ENCODE peak calls at places on chromosomes 13 and 19, in eight cellular contexts. F is NCI-H2171; D is T-helper 2 cell; U is AG04450; E is endothelial cell; A is activated T-cell treated with anti-CD3 and anti-CD28 coated beads, Interleukin-2, amount 50 U/mL, for 48 hours; I is mucosa of gallbladder; H is Peyer's patch. T is an unnamed sample.
A peak's percentile ranks its signal among the peaks of the same experiment; 100 is the strongest.

GRCh38 chr19:35044317-35045117 is 3.0 kb downstream of the HPN start:
- DNase-seq in F (no peak), D (peak; percentile 56), U (no peak), E (peak; percentile 71), A (peak; percentile 83), I (no peak), H (no peak), T (no peak)

GRCh38 chr13:51793570-51794273 is 10.2 kb downstream of the DHRS12 start:
- DNase-seq in F (no peak), D (peak; percentile 26), U (peak; percentile 39), E (no peak), A (peak; percentile 63), I (no peak), H (no peak), T (no peak)

GRCh38 chr19:58166708-58167280 is 16.1 kb upstream of the ZNF274 start:
- DNase-seq in F (no peak), D (no peak), U (no peak), E (no peak), A (no peak), I (no peak), H (no peak), T (no peak)

GRCh38 chr19:32287811-32288227 is 57.6 kb upstream of the ZNF507 start:
- DNase-seq in F (no peak), D (no peak), U (peak; percentile 10), E (peak; percentile 65), A (peak; percentile 29), I (peak; percentile 58), H (peak; percentile 72), T (no peak)

GRCh38 chr13:111216166-111216960 is 101.3 kb downstream of the ARHGEF7 start:
- DNase-seq in F (peak; percentile 9), D (no peak), U (no peak), E (no peak), A (peak; percentile 37), I (no peak), H (no peak), T (no peak)

GRCh38 chr19:33777351-33777750 is 19.3 kb upstream of the KCTD15 start:
- DNase-seq in F (no peak), D (no peak), U (no peak), E (no peak), A (no peak), I (no peak), H (no peak), T (no peak)

GRCh38 chr13:41995946-41996345 is 35.0 kb upstream of the VWA8 start:
- DNase-seq in F (no peak), D (no peak), U (no peak), E (no peak), A (peak; percentile 48), I (no peak), H (no peak), T (no peak)

GRCh38 chr13:53105881-53106280 is 77.3 kb downstream of the OLFM4 start:
- DNase-seq in F (no peak), D (no peak), U (no peak), E (no peak), A (no peak), I (no peak), H (no peak), T (no peak)

GRCh38 chr13:44411841-44412240 is 38.2 kb downstream of the SERP2 start:
- DNase-seq in F (no peak), D (no peak), U (no peak), E (no peak), A (no peak), I (no peak), H (no peak), T (no peak)

T was measured in brain pericyte.